ENCODE peak calls at places on chromosomes 4 and X, in four cellular contexts. C is K562, V is HepG2, E is WTC11. N is an unnamed sample.

GRCh38 chr4:114109776-114110175 is 130.3 kb upstream of the ARSJ start:
- DNase-seq in C (no peak), V (no peak), E (no peak), N (no peak)

GRCh38 chrX:4570141-4570540 is 856.7 kb upstream of the PRKX start:
- DNase-seq in C (no peak), V (no peak), E (no peak), N (no peak)

GRCh38 chrX:2766921-2767320 is 15.1 kb downstream of the XG start:
- DNase-seq in C (no peak), V (no peak), E (no peak), N (no peak)

GRCh38 chrX:49166914-49167739 is 4.6 kb downstream of the MAGIX start:
- DNase-seq in C (peak; percentile 51), V (no peak), E (no peak), N (peak; percentile 51)

GRCh38 chr4:105181259-105181658 is 34.6 kb downstream of the TET2 start:
- DNase-seq in C (no peak), V (no peak), E (no peak), N (no peak)

GRCh38 chr4:148565801-148566200 is 123.6 kb upstream of the NR3C2 start:
- DNase-seq in C (no peak), V (no peak), E (no peak), N (no peak)

GRCh38 chrX:31139966-31140365 is 68.1 kb upstream of the FTHL17 start:
- DNase-seq in C (no peak), V (no peak), E (no peak), N (no peak)

GRCh38 chr4:153112071-153112460 is 92.2 kb upstream of the TRIM2 start:
- DNase-seq in C (no peak), V (no peak), E (no peak), N (no peak)

GRCh38 chrX:153688900-153689590 is 1.3 kb downstream of the SLC6A8 start:
- DNase-seq in C (peak; percentile 42), V (no peak), E (no peak), N (no peak)

DNA sequence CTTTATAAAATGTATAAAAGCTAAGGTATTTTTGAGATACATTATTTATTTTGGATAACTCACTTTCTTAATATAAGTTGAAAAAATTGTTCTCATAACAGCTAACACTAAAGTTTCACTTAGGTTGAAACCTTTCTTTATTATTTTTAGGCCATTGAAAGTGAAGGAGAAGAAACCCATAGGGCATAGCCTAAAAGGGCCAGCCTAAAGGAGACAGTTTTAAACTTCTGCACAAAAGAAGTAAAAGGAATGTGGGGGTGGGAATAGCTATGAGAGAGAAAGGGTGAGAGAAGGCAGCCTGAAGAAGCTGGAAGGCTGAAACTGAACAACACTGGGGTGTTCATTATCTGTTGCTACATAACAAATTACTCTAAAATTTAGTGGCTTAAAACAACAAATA is 57.6 kb upstream of the RAPGEF2 start:
- DNase-seq in C (no peak), V (no peak), E (no peak), N (no peak)
- TF ChIP-seq CBFB in C (no peak), V (no peak), E (no peak), N (no peak)

GRCh38 chrX:78712381-78712780 is 35.1 kb upstream of the LPAR4 start:
- DNase-seq in C (no peak), V (no peak), E (no peak), N (no peak)
- TF ChIP-seq CBFB in C (no peak), V (no peak), E (no peak), N (no peak)

DNA sequence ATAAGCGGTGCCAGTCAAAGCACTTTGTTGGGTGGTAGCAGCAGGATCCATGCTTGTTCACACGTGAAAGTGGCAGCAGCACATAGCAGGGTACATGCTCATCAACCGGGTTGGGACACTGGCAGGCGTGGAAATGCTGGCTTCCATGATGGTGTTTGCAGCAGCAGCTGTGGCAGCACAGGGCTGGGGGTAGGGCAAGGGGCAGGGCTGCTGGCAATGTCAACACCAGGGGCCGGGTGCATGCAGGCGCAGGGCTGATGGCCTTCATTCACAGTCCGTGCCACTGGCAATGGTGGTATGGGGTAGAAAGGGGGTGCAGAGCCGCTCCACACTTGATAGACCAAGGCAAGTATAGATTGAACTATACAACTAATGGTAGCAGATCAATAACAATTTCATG is 374.7 kb upstream of the FAM241A start:
- DNase-seq in C (no peak), V (no peak), E (no peak), N (no peak)
- TF ChIP-seq CBFB in C (no peak), V (no peak), E (no peak), N (no peak)

GRCh38 chrX:111270339-111270738 is at the start of gene CAPN6:
- DNase-seq in C (no peak), V (no peak), E (peak; percentile 37), N (no peak)
- TF ChIP-seq CBFB in C (no peak), V (no peak), E (no peak), N (no peak)

N was measured in GM12878.